ENCODE peak calls at places on chromosomes 11 and 22, in five cellular contexts. Z is SK-N-SH, H is right cardiac atrium, F is thoracic aorta, W is GM23248. D is an unnamed sample. For H3K4me1, the result is how much of the 10 kb centered on the place peaks cover.

GRCh38 chr22:48907591-48907990 is 920.1 kb downstream of the BRD1 start:
- DNase-seq in H (no peak), F (no peak), W (no peak), Z (no peak), D (no peak)

GRCh38 chr22:27541831-27542230 is 259.7 kb downstream of the MN1 start:
- DNase-seq in H (no peak), W (no peak), F (no peak), Z (no peak), D (no peak)

GRCh38 chr22:45709866-45710265 is 38.2 kb downstream of the ATXN10 start:
- DNase-seq in F (no peak), W (peak), H (no peak), Z (no peak), D (no peak)

GRCh38 chr11:71551711-71552110 is 3.5 kb downstream of the KRTAP5-9 start:
- DNase-seq in H (no peak), W (no peak), Z (no peak), F (no peak), D (no peak)

GRCh38 chr11:80320765-80321164 is 879.9 kb upstream of the TENM4 start:
- DNase-seq in Z (peak), H (no peak), W (no peak), F (no peak), D (no peak)

GRCh38 chr11:71433648-71434450 is 14.3 kb downstream of the DHCR7 start:
- DNase-seq in Z (no peak), F (no peak), H (peak), W (peak), D (no peak)

GRCh38 chr22:46171940-46172339 is 21.6 kb downstream of the PPARA start:
- DNase-seq in W (peak), H (no peak), Z (no peak), F (no peak), D (peak)

GRCh38 chr11:69638941-69639681 is 1.8 kb upstream of the CCND1 start:
- DNase-seq in F (peak), Z (peak), H (peak), W (peak), D (peak)

GRCh38 chr11:17230867-17231851 is 23.4 kb upstream of the PIK3C2A start:
- DNase-seq in Z (no peak), W (no peak), H (no peak), F (no peak), D (no peak)

GRCh38 chr11:124970925-124971324 is 16.9 kb downstream of the CCDC15 start:
- DNase-seq in H (no peak), Z (peak), W (peak), F (no peak), D (no peak)

GRCh38 chr11:59186130-59186594 is 14.2 kb downstream of the DTX4 start:
- DNase-seq in F (no peak), Z (peak), W (peak), H (no peak), D (no peak)

GRCh38 chr11:94169516-94169915 is 40.9 kb downstream of the PANX1 start:
- DNase-seq in H (no peak), Z (no peak), F (no peak), W (no peak), D (no peak)

GRCh38 chr22:30685178-30685577 is 9.5 kb upstream of the OSBP2 start:
- DNase-seq in F (no peak), W (no peak), H (no peak), Z (peak), D (no peak)

GRCh38 chr22:37314315-37315046 is 32.2 kb downstream of the CYTH4 start:
- DNase-seq in W (no peak), Z (no peak), H (no peak), F (no peak), D (no peak)

GRCh38 chr11:8596504-8597046 is 2.5 kb upstream of the STK33 start:
- DNase-seq in H (no peak), F (no peak), W (no peak), Z (no peak), D (no peak)

GRCh38 chr22:33923660-33924246 is 3.5 kb upstream of the LARGE1 start:
- DNase-seq in Z (peak), W (peak), H (peak), F (peak), D (peak)

GRCh38 chr11:66012946-66013761 is 1.3 kb downstream of the CST6 start:
- DNase-seq in H (no peak), W (no peak), Z (no peak), F (no peak), D (no peak)

GRCh38 chr22:39266398-39267030 is 21.7 kb upstream of the PDGFB start:
- DNase-seq in Z (no peak), F (no peak), W (peak), H (no peak), D (no peak)

GRCh38 chr11:67416416-67417335 is 1.2 kb downstream of the CARNS1 start:
- DNase-seq in H (peak), W (peak), F (peak), Z (no peak), D (no peak)

GRCh38 chr11:465896-466538 is 15.9 kb downstream of the PTDSS2 start:
- DNase-seq in F (no peak), Z (no peak), H (no peak), W (no peak), D (no peak)
- H3K4me1 ChIP-seq in F (under half), Z (under half), H (under half), W (under half), D (under half)

DNA sequence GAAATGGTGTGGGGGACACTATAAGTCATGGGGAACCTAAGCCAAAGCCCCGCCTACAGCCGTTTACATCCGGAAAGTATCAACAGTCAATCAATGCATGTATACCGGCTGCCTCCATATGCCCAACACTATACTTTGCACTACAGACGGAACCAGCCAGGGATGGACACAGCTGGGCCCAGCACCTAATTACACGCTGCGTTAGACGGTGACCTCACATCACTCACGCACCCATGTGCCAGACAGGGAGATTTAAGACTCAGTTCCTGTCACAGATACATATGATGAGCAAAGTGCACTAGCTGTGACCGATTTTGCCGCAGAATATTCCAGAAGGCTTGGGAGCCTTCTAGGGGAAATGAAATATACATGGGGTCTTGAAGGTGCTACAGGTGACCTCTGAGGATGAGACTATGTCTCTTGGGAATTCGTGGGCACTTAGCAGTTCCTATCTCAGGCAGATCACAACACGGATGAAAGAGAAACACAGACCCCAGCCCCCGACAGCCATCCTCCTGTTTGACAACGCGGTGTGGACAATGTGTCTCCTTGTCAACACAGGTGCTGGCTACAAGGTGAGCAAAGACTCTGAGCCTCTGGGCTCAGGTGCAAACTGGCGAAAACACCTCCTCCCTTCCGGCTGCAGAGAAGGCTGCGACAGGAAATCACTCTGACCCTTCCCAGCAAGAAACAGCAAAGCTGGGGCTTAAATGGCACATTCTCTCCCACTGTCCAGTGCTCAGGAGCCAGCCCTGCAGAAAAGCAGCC is 8.0 kb downstream of the AHNAK start:
- DNase-seq in W (peak), H (no peak), Z (no peak), F (no peak), D (no peak)
- H3K4me3 ChIP-seq in W (peak), H (no peak), Z (no peak), F (peak), D (peak)

GRCh38 chr11:128297111-128297651 is 290.2 kb downstream of the ETS1 start:
- DNase-seq in H (no peak), F (no peak), W (no peak), Z (no peak), D (no peak)
- H3K4me1 ChIP-seq in H (under half), F (under half), W (under half), Z (under half), D (under half)

GRCh38 chr11:43987384-43988039 is 45.1 kb downstream of the C11orf96 start:
- DNase-seq in F (peak), W (peak), H (peak), Z (peak), D (no peak)
- H3K4me3 ChIP-seq in F (peak), W (peak), H (no peak), Z (peak), D (no peak)

D was measured in keratinocyte.